ENCODE peak calls at places on chromosome 2, in seven cellular contexts. One of them, this sample, is unnamed.

GRCh38 chr2:239297142-239298125 is 103.4 kb downstream of the HDAC4 start:
- DNase-seq in HTR-8/SVneo: no peak
- DNase-seq in fibroblast of the aortic adventitia: no peak
- DNase-seq in neuronal stem cell: no peak
- DNase-seq in kidney epithelial cell: no peak
- DNase-seq in HT1080: no peak
- DNase-seq in naive thymus-derived CD8-positive, alpha-beta T cell: peak
- DNase-seq in this sample: peak

GRCh38 chr2:112342067-112342466 is 66.7 kb downstream of the ZC3H6 start:
- DNase-seq in fibroblast of the aortic adventitia: no peak
- DNase-seq in kidney epithelial cell: no peak
- DNase-seq in neuronal stem cell: no peak
- DNase-seq in HT1080: no peak
- DNase-seq in HTR-8/SVneo: no peak
- DNase-seq in naive thymus-derived CD8-positive, alpha-beta T cell: no peak
- DNase-seq in this sample: no peak

GRCh38 chr2:196533998-196534397 is 105.5 kb upstream of the CCDC150 start:
- DNase-seq in kidney epithelial cell: no peak
- DNase-seq in neuronal stem cell: no peak
- DNase-seq in fibroblast of the aortic adventitia: no peak
- DNase-seq in HT1080: no peak
- DNase-seq in naive thymus-derived CD8-positive, alpha-beta T cell: no peak
- DNase-seq in HTR-8/SVneo: no peak
- DNase-seq in this sample: no peak

GRCh38 chr2:33134764-33135560 is 188.2 kb downstream of the LTBP1 start:
- DNase-seq in naive thymus-derived CD8-positive, alpha-beta T cell: no peak
- DNase-seq in HTR-8/SVneo: no peak
- DNase-seq in HT1080: no peak
- DNase-seq in kidney epithelial cell: no peak
- DNase-seq in fibroblast of the aortic adventitia: peak
- DNase-seq in neuronal stem cell: no peak
- DNase-seq in this sample: no peak

GRCh38 chr2:109438773-109439191 is 175.0 kb downstream of the SEPTIN10 start:
- DNase-seq in HT1080: peak
- DNase-seq in fibroblast of the aortic adventitia: peak
- DNase-seq in naive thymus-derived CD8-positive, alpha-beta T cell: no peak
- DNase-seq in neuronal stem cell: no peak
- DNase-seq in kidney epithelial cell: no peak
- DNase-seq in HTR-8/SVneo: no peak
- DNase-seq in this sample: no peak

GRCh38 chr2:44869761-44870160 is 71.7 kb upstream of the SIX3 start:
- DNase-seq in neuronal stem cell: no peak
- DNase-seq in fibroblast of the aortic adventitia: no peak
- DNase-seq in naive thymus-derived CD8-positive, alpha-beta T cell: no peak
- DNase-seq in HT1080: no peak
- DNase-seq in kidney epithelial cell: no peak
- DNase-seq in HTR-8/SVneo: no peak
- DNase-seq in this sample: no peak

GRCh38 chr2:55223958-55224760 is 7.9 kb downstream of the CLHC1 start:
- DNase-seq in neuronal stem cell: no peak
- DNase-seq in naive thymus-derived CD8-positive, alpha-beta T cell: no peak
- DNase-seq in HT1080: no peak
- DNase-seq in kidney epithelial cell: no peak
- DNase-seq in fibroblast of the aortic adventitia: no peak
- DNase-seq in HTR-8/SVneo: no peak
- DNase-seq in this sample: no peak

GRCh38 chr2:14079576-14079975 is 552.9 kb upstream of the LRATD1 start:
- DNase-seq in kidney epithelial cell: no peak
- DNase-seq in HT1080: no peak
- DNase-seq in HTR-8/SVneo: no peak
- DNase-seq in neuronal stem cell: no peak
- DNase-seq in fibroblast of the aortic adventitia: no peak
- DNase-seq in naive thymus-derived CD8-positive, alpha-beta T cell: no peak
- DNase-seq in this sample: no peak

GRCh38 chr2:240397542-240397916 is 37.9 kb upstream of the GPC1 start:
- DNase-seq in neuronal stem cell: no peak
- DNase-seq in HTR-8/SVneo: no peak
- DNase-seq in naive thymus-derived CD8-positive, alpha-beta T cell: no peak
- DNase-seq in fibroblast of the aortic adventitia: no peak
- DNase-seq in kidney epithelial cell: no peak
- DNase-seq in HT1080: no peak
- DNase-seq in this sample: no peak